ENCODE peak calls at places on chromosomes 11 and 22, in six cellular contexts. R, M, K, B, D and O are unnamed samples.
A peak's percentile ranks its signal among the peaks of the same experiment; 100 is the strongest.

GRCh38 chr11:104713366-104713765 is 184.9 kb downstream of the CASP12 start:
- DNase-seq in M (no peak), B (no peak), D (no peak), K (no peak), R (no peak), O (no peak)

GRCh38 chr11:11849127-11849746 is 7.5 kb downstream of the USP47 start:
- DNase-seq in K (no peak), D (peak; percentile 59), B (peak; percentile 73), R (peak; percentile 22), M (no peak), O (peak; percentile 22)

GRCh38 chr11:47453365-47453764 is 4.4 kb upstream of the RAPSN start:
- DNase-seq in R (no peak), K (no peak), M (no peak), D (no peak), B (no peak), O (no peak)

GRCh38 chr22:44575344-44576268 is 77.6 kb upstream of the RTL6 start:
- DNase-seq in K (no peak), M (peak; percentile 13), R (no peak), D (no peak), B (no peak), O (no peak)

GRCh38 chr11:60786811-60787567 is 1.9 kb downstream of the MS4A10 start:
- DNase-seq in B (no peak), K (peak; percentile 7), M (peak; percentile 81), D (peak; percentile 82), R (peak; percentile 74), O (no peak)

GRCh38 chr11:1397146-1397861 is 7.6 kb downstream of the BRSK2 start:
- DNase-seq in K (no peak), D (no peak), B (no peak), M (no peak), R (peak; percentile 4), O (no peak)

GRCh38 chr11:57116654-57117053 is 65.1 kb upstream of the LRRC55 start:
- DNase-seq in M (no peak), D (peak; percentile 67), K (no peak), R (peak; percentile 24), B (no peak), O (peak; percentile 35)

GRCh38 chr11:113574171-113574570 is 99.0 kb upstream of the DRD2 start:
- DNase-seq in M (no peak), D (no peak), R (no peak), K (no peak), B (no peak), O (no peak)

GRCh38 chr11:120536091-120536796 is 24.7 kb downstream of the GRIK4 start:
- DNase-seq in M (no peak), D (no peak), R (no peak), K (no peak), B (no peak), O (no peak)

GRCh38 chr22:29308791-29309262 is 2.4 kb downstream of the GAS2L1 start:
- DNase-seq in M (no peak), R (no peak), D (peak; percentile 73), B (no peak), K (no peak), O (no peak)

GRCh38 chr22:50293441-50294318 is 13.8 kb downstream of the PLXNB2 start:
- DNase-seq in B (no peak), D (peak; percentile 53), M (peak; percentile 91), R (peak; percentile 50), K (no peak), O (peak; percentile 99)

GRCh38 chr11:101583180-101584128 is at the start of gene TRPC6:
- DNase-seq in K (no peak), B (no peak), M (no peak), R (no peak), D (peak; percentile 25), O (peak; percentile 74)

GRCh38 chr11:66142370-66143263 is 72.5 kb downstream of the PACS1 start:
- DNase-seq in B (no peak), M (no peak), K (no peak), R (no peak), D (peak; percentile 47), O (no peak)

GRCh38 chr11:102911758-102912481 is 37.1 kb upstream of the MMP12 start:
- DNase-seq in M (no peak), R (no peak), K (no peak), B (no peak), D (no peak), O (no peak)

GRCh38 chr11:20131744-20132666 is 28.3 kb downstream of the DBX1 start:
- DNase-seq in K (no peak), B (no peak), M (peak; percentile 65), D (peak; percentile 53), R (peak; percentile 43), O (peak; percentile 76)

GRCh38 chr11:17658211-17658610 is 61.2 kb upstream of the MYOD1 start:
- DNase-seq in B (no peak), R (no peak), D (no peak), M (no peak), K (no peak), O (no peak)

GRCh38 chr11:1293619-1294015 is 15.8 kb downstream of the TOLLIP start:
- DNase-seq in B (no peak), K (no peak), R (no peak), D (no peak), M (peak; percentile 70), O (no peak)

GRCh38 chr11:94883878-94884277 is 89.5 kb downstream of the CWC15 start:
- DNase-seq in B (no peak), M (no peak), K (no peak), R (no peak), D (no peak), O (no peak)

GRCh38 chr11:67651976-67652895 is 1.7 kb upstream of the ACY3 start:
- DNase-seq in D (no peak), B (no peak), K (no peak), R (no peak), M (peak; percentile 55), O (no peak)

GRCh38 chr22:31944700-31945477 is 554 bp downstream of the YWHAH start:
- DNase-seq in K (no peak), D (no peak), R (peak; percentile 66), B (peak; percentile 55), M (peak; percentile 54), O (peak; percentile 84)

GRCh38 chr11:104609297-104609696 is 289.0 kb downstream of the CASP12 start:
- DNase-seq in D (peak; percentile 40), R (no peak), M (no peak), K (no peak), B (peak; percentile 61), O (peak; percentile 43)

GRCh38 chr11:2085251-2086066 is 53.7 kb downstream of the IGF2 start:
- DNase-seq in D (no peak), K (no peak), R (no peak), M (no peak), B (no peak), O (peak; percentile 33)

GRCh38 chr11:12799373-12799835 is 125.2 kb downstream of the TEAD1 start:
- DNase-seq in R (no peak), D (no peak), B (no peak), M (no peak), K (no peak), O (no peak)

GRCh38 chr11:83554896-83555295 is 268.7 kb upstream of the CCDC90B start:
- DNase-seq in B (no peak), D (no peak), M (no peak), R (no peak), K (no peak), O (no peak)

GRCh38 chr11:21556936-21557335 is 635.9 kb upstream of the ANO5 start:
- DNase-seq in B (no peak), D (no peak), M (no peak), K (no peak), R (no peak), O (no peak)

GRCh38 chr11:58632510-58632909 is 10.0 kb downstream of the CNTF start:
- DNase-seq in K (no peak), B (no peak), D (no peak), R (no peak), M (no peak), O (no peak)

GRCh38 chr11:43582837-43583462 is 97.6 kb upstream of the HSD17B12 start:
- DNase-seq in K (no peak), M (no peak), D (no peak), B (no peak), R (no peak), O (peak; percentile 61)

GRCh38 chr22:42066937-42067336 is 3.7 kb downstream of the NAGA start:
- DNase-seq in K (no peak), R (no peak), D (no peak), B (no peak), M (no peak), O (no peak)

GRCh38 chr11:133999355-133999754 is 42.6 kb upstream of the IGSF9B start:
- DNase-seq in R (no peak), B (no peak), K (no peak), M (no peak), D (no peak), O (no peak)

GRCh38 chr11:72236774-72237111 is 7.2 kb downstream of the PHOX2A start:
- DNase-seq in M (no peak), K (no peak), R (no peak), B (no peak), D (no peak), O (no peak)
- H3K36me3 ChIP-seq in M (peaks cover 68% of the 10 kb centered on the region), K (peaks cover 17% of the 10 kb centered on the region), R (no peaks in the 10 kb centered on the region), B (peaks cover 32% of the 10 kb centered on the region), D (peaks cover 60% of the 10 kb centered on the region), O (peaks cover 28% of the 10 kb centered on the region)

DNA sequence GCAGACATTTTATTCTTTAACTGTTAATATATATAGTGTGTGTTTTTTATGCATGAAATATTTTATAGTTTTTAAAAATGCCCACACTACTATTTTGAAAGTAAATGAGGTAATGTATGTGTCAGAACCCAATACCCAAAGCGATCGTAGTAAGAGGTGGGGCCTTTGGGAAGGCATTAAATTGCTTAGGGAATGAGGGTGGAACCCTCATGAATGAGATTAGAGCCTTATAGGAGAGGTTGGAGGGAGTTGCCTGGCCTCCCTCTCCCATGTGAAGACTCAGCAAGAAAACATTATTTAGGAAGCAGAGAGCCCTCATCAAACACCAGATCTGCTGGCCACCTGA is 11.1 kb downstream of the KLHL35 start:
- DNase-seq in K (no peak), M (no peak), R (no peak), B (no peak), D (no peak), O (no peak)
- H3K36me3 ChIP-seq in K (no peaks in the 10 kb centered on the region), M (no peaks in the 10 kb centered on the region), R (peaks cover 3% of the 10 kb centered on the region), B (peaks cover 4% of the 10 kb centered on the region), D (no peaks in the 10 kb centered on the region), O (peaks cover 9% of the 10 kb centered on the region)

GRCh38 chr11:27124514-27125264 is 84.1 kb downstream of the BBOX1 start:
- DNase-seq in D (no peak), M (no peak), K (no peak), B (no peak), R (no peak), O (no peak)
- H3K36me3 ChIP-seq in D (no peaks in the 10 kb centered on the region), M (no peaks in the 10 kb centered on the region), K (no peaks in the 10 kb centered on the region), B (no peaks in the 10 kb centered on the region), R (no peaks in the 10 kb centered on the region), O (no peaks in the 10 kb centered on the region)

GRCh38 chr11:9581556-9582161 is 8.2 kb downstream of the WEE1 start:
- DNase-seq in B (no peak), D (no peak), R (no peak), K (no peak), M (no peak), O (no peak)
- H3K36me3 ChIP-seq in B (peaks cover 34% of the 10 kb centered on the region), D (peaks cover 61% of the 10 kb centered on the region), R (peaks cover 7% of the 10 kb centered on the region), K (no peaks in the 10 kb centered on the region), M (peaks cover 62% of the 10 kb centered on the region), O (peaks cover 60% of the 10 kb centered on the region)